ENCODE peak calls at places on chromosomes 11 and 22, in eight cellular contexts. E, D, U, I, R, M, S and Y are unnamed samples.

GRCh38 chr11:33530824-33531223 is 169.8 kb downstream of the C11orf91 start:
- DNase-seq in U (no peak), E (no peak), S (peak; percentile 40), D (no peak), R (peak; percentile 57), I (no peak), M (no peak), Y (no peak)

GRCh38 chr11:7511405-7511804 is 2.4 kb upstream of the PPFIBP2 start:
- DNase-seq in M (no peak), I (peak; percentile 56), U (no peak), R (peak; percentile 18), S (no peak), E (no peak), D (peak; percentile 89), Y (no peak)

GRCh38 chr11:3616721-3617460 is 24.9 kb downstream of the ART5 start:
- DNase-seq in D (no peak), S (no peak), I (no peak), U (no peak), E (no peak), R (peak; percentile 41), M (peak; percentile 61), Y (no peak)

GRCh38 chr11:63923319-63923718 is 6.4 kb upstream of the RCOR2 start:
- DNase-seq in U (no peak), R (no peak), D (no peak), I (no peak), M (no peak), E (no peak), S (no peak), Y (no peak)

GRCh38 chr11:120867024-120867423 is 156.9 kb upstream of the TBCEL start:
- DNase-seq in S (no peak), D (no peak), U (no peak), E (no peak), R (no peak), I (no peak), M (no peak), Y (no peak)

GRCh38 chr11:14638561-14638960 is 5.0 kb upstream of the PDE3B start:
- DNase-seq in S (no peak), D (no peak), U (no peak), I (no peak), E (no peak), M (no peak), R (peak; percentile 31), Y (no peak)

GRCh38 chr11:130964393-130964792 is 48.1 kb upstream of the SNX19 start:
- DNase-seq in E (no peak), D (no peak), R (no peak), M (no peak), S (no peak), I (no peak), U (no peak), Y (no peak)

GRCh38 chr11:117442869-117443239 is 115.2 kb downstream of the CEP164 start:
- DNase-seq in U (no peak), M (peak; percentile 55), S (no peak), R (no peak), D (no peak), E (no peak), I (no peak), Y (no peak)

GRCh38 chr11:5343474-5344335 is at the start of gene OR51B5:
- DNase-seq in D (no peak), S (peak; percentile 65), R (no peak), E (no peak), U (no peak), I (no peak), M (no peak), Y (no peak)

GRCh38 chr22:37734402-37734700 is 37.5 kb downstream of the TRIOBP start:
- DNase-seq in S (no peak), M (no peak), I (no peak), D (no peak), U (no peak), R (no peak), E (no peak), Y (no peak)

GRCh38 chr11:11425806-11426205 is 72.8 kb upstream of the CSNK2A3 start:
- DNase-seq in U (no peak), I (no peak), S (no peak), R (no peak), D (no peak), E (no peak), M (no peak), Y (no peak)

GRCh38 chr22:19892249-19892879 is 37.7 kb upstream of the GNB1L start:
- DNase-seq in E (no peak), U (no peak), S (peak; percentile 45), I (no peak), R (peak; percentile 63), M (no peak), D (no peak), Y (no peak)

GRCh38 chr11:96361778-96362177 is 18.8 kb upstream of the MAML2 start:
- DNase-seq in D (no peak), R (no peak), I (no peak), S (peak; percentile 41), M (no peak), U (no peak), E (no peak), Y (no peak)

GRCh38 chr11:70399681-70400112 is 1.4 kb downstream of the CTTN start:
- DNase-seq in E (peak; percentile 58), R (peak; percentile 97), M (peak; percentile 89), U (peak; percentile 89), D (peak; percentile 51), S (peak; percentile 96), I (peak; percentile 97), Y (no peak)

GRCh38 chr11:2868604-2869526 is 16.7 kb downstream of the CDKN1C start:
- DNase-seq in E (no peak), D (no peak), S (no peak), R (no peak), U (no peak), I (no peak), M (no peak), Y (peak; percentile 75)

GRCh38 chr22:23384899-23385298 is 195.2 kb downstream of the IGLL1 start:
- DNase-seq in D (no peak), U (no peak), R (no peak), E (no peak), S (no peak), I (no peak), M (no peak), Y (no peak)

GRCh38 chr11:75429902-75430691 is 2.9 kb downstream of the KLHL35 start:
- DNase-seq in R (peak; percentile 81), S (peak; percentile 61), E (peak; percentile 69), I (peak; percentile 68), U (peak; percentile 66), M (peak; percentile 90), D (peak; percentile 26), Y (peak; percentile 68)

GRCh38 chr11:84396521-84396920 is 1110.4 kb upstream of the CCDC90B start:
- DNase-seq in M (no peak), E (no peak), D (no peak), I (no peak), S (peak; percentile 31), U (no peak), R (no peak), Y (no peak)

GRCh38 chr11:84398017-84398626 is 1112.0 kb upstream of the CCDC90B start:
- DNase-seq in I (peak; percentile 33), R (peak; percentile 51), M (no peak), E (no peak), D (no peak), U (peak; percentile 7), S (peak; percentile 61), Y (no peak)
- TF ChIP-seq CTCF in I (peak; percentile 54), R (peak; percentile 49), M (no peak), E (peak; percentile 70), D (peak; percentile 30), U (no peak), S (peak; percentile 47), Y (peak; percentile 48)

GRCh38 chr11:114192841-114193389 is 103.3 kb upstream of the NNMT start:
- DNase-seq in R (peak; percentile 26), U (no peak), D (no peak), I (no peak), S (no peak), M (no peak), E (no peak), Y (no peak)
- TF ChIP-seq CTCF in R (no peak), U (no peak), D (no peak), I (no peak), S (no peak), M (no peak), E (no peak), Y (no peak)

DNA sequence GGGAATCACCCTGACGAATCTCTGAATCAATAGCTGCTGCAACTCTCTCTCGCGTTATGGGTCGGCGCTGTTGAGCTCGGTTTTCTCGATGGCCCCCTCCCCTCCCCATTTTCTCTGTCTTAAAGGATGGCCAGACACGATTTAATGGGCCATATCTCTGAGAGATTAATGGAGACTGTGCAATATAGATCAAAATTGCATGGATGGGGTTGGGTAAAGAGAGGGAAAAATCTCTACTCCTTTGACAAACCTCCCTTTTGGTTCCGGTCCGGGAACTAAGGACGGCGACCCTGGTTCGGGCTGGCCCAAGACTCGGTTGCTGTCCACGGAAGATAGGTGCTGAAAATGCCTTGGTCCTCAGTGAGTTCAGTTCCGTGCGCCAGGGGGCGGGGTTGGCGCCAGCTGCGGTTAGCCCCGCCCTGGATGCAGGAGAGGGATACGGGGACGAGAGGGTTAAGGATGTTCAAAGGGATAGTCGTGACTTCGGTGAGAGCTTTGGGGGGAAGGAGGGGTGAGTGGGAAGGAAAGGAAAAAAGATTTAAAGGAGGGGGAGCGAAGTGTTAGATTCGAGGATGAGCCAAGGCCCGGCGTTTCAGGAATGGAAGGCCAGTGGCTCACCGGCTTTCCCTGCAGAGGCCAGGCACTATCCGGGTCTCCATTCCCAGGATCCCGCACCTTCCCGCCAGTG is 103.6 kb upstream of the HSD17B12 start:
- DNase-seq in I (peak; percentile 65), U (peak; percentile 51), R (peak; percentile 62), M (no peak), E (peak; percentile 86), S (peak; percentile 62), D (no peak), Y (peak; percentile 63)
- TF ChIP-seq CTCF in I (peak; percentile 16), U (no peak), R (peak; percentile 40), M (peak; percentile 19), E (peak; percentile 60), S (peak; percentile 53), D (no peak), Y (peak; percentile 38)

GRCh38 chr11:57363681-57364080 is 17.3 kb downstream of the PRG3 start:
- DNase-seq in D (no peak), U (no peak), E (no peak), R (no peak), S (no peak), M (no peak), I (no peak), Y (no peak)

GRCh38 chr11:57370251-57370650 is 10.7 kb downstream of the PRG3 start:
- DNase-seq in U (no peak), S (peak; percentile 43), R (no peak), M (no peak), I (no peak), D (no peak), E (no peak), Y (no peak)

GRCh38 chr11:57364851-57365660 is 15.9 kb downstream of the PRG3 start:
- DNase-seq in R (no peak), U (no peak), D (no peak), E (peak; percentile 70), I (no peak), S (no peak), M (no peak), Y (no peak)

GRCh38 chr11:57373146-57373545 is 7.8 kb downstream of the PRG3 start:
- DNase-seq in U (no peak), D (no peak), E (no peak), S (no peak), I (no peak), M (no peak), R (peak; percentile 33), Y (no peak)

GRCh38 chr11:57368106-57368826 is 12.7 kb downstream of the PRG3 start:
- DNase-seq in D (no peak), I (no peak), U (no peak), S (no peak), M (peak; percentile 86), E (no peak), R (no peak), Y (no peak)
- TF ChIP-seq CTCF in D (no peak), I (no peak), U (no peak), S (no peak), M (no peak), E (no peak), R (no peak), Y (no peak)